ENCODE peak calls at places on chromosomes 7 and 10, in nine cellular contexts. Z, B, P, V, S, M, C, Q and T are unnamed samples.

GRCh38 chr10:86151613-86152012 is 215.0 kb downstream of the GRID1 start:
- DNase-seq in C (no peak), V (no peak), Q (no peak), P (no peak), B (no peak), M (no peak), Z (no peak), S (no peak), T (no peak)

GRCh38 chr10:93221171-93221496 is 147.4 kb downstream of the CYP26A1 start:
- DNase-seq in M (no peak), Q (no peak), P (no peak), V (no peak), Z (no peak), B (no peak), S (no peak), C (no peak), T (no peak)

GRCh38 chr10:43867667-43868361 is 219.1 kb upstream of the ZNF32 start:
- DNase-seq in C (peak), M (peak), V (no peak), Z (no peak), B (no peak), S (peak), Q (no peak), P (no peak), T (no peak)

GRCh38 chr7:97218767-97219166 is 101.3 kb downstream of the SDHAF3 start:
- DNase-seq in M (no peak), P (no peak), B (no peak), S (no peak), Q (no peak), C (no peak), V (no peak), Z (no peak), T (no peak)

GRCh38 chr7:137933270-137934017 is 68.4 kb downstream of the CREB3L2 start:
- DNase-seq in V (no peak), P (no peak), M (peak), Z (no peak), S (no peak), B (no peak), Q (no peak), C (peak), T (no peak)

GRCh38 chr7:117114272-117114671 is 161.0 kb downstream of the ST7 start:
- DNase-seq in Z (no peak), S (no peak), V (no peak), C (no peak), P (no peak), Q (no peak), M (no peak), B (no peak), T (no peak)

GRCh38 chr10:3687510-3688081 is 97.4 kb downstream of the KLF6 start:
- DNase-seq in V (no peak), B (no peak), S (no peak), M (no peak), P (no peak), C (no peak), Q (no peak), Z (no peak), T (no peak)

GRCh38 chr10:111999205-111999914 is 184.2 kb downstream of the GPAM start:
- DNase-seq in C (no peak), P (no peak), Q (no peak), B (no peak), Z (no peak), V (no peak), S (no peak), M (no peak), T (no peak)

GRCh38 chr7:831596-832291 is 532 bp upstream of the SUN1 start:
- DNase-seq in B (no peak), Q (no peak), Z (peak), M (peak), S (peak), C (peak), P (no peak), V (no peak), T (peak)

GRCh38 chr10:42969909-42970308 is 107.0 kb upstream of the RET start:
- DNase-seq in C (no peak), Z (no peak), Q (no peak), V (no peak), S (no peak), B (no peak), P (no peak), M (no peak), T (no peak)

GRCh38 chr10:77513220-77513619 is 124.4 kb downstream of the KCNMA1 start:
- DNase-seq in S (no peak), Z (no peak), Q (no peak), C (no peak), M (no peak), V (no peak), B (no peak), P (no peak), T (no peak)

GRCh38 chr10:45380903-45381610 is 7.0 kb downstream of the ALOX5 start:
- DNase-seq in S (no peak), Z (no peak), M (no peak), B (no peak), C (no peak), V (no peak), P (no peak), Q (no peak), T (no peak)

GRCh38 chr7:16627236-16627635 is 18.3 kb downstream of the ANKMY2 start:
- DNase-seq in C (peak), V (no peak), P (no peak), Q (no peak), S (no peak), Z (no peak), M (no peak), B (no peak), T (no peak)

GRCh38 chr10:11610855-11611247 is 599 bp downstream of the USP6NL start:
- DNase-seq in P (no peak), C (peak), Q (no peak), Z (peak), S (peak), V (peak), B (peak), M (peak), T (no peak)

GRCh38 chr7:117192108-117192507 is 130.8 kb downstream of the WNT2 start:
- DNase-seq in V (no peak), B (no peak), P (no peak), Q (no peak), S (no peak), C (no peak), M (no peak), Z (no peak), T (no peak)

GRCh38 chr7:22864855-22865606 is 42.4 kb upstream of the TOMM7 start:
- DNase-seq in M (no peak), Z (no peak), B (no peak), V (no peak), S (no peak), C (peak), Q (no peak), P (no peak), T (no peak)

GRCh38 chr7:18520450-18521235 is 25.1 kb downstream of the HDAC9 start:
- DNase-seq in Q (peak), B (no peak), Z (no peak), C (peak), P (no peak), V (no peak), S (no peak), M (peak), T (no peak)

GRCh38 chr7:23022258-23022745 is 8.4 kb upstream of the HYCC1 start:
- DNase-seq in V (no peak), C (peak), S (peak), Z (no peak), M (peak), B (no peak), P (no peak), Q (no peak), T (no peak)

GRCh38 chr7:30164567-30164966 is 29.8 kb downstream of the MTURN start:
- DNase-seq in Z (no peak), P (no peak), Q (peak), S (peak), V (no peak), C (peak), B (no peak), M (peak), T (peak)

GRCh38 chr10:96401036-96401435 is 42.2 kb upstream of the OPALIN start:
- DNase-seq in B (no peak), Z (no peak), V (no peak), Q (no peak), C (no peak), M (no peak), S (no peak), P (no peak), T (no peak)

GRCh38 chr7:74032624-74033371 is 4.8 kb downstream of the ELN start:
- DNase-seq in V (no peak), S (no peak), Q (no peak), B (no peak), M (no peak), C (peak), P (no peak), Z (no peak), T (no peak)

GRCh38 chr7:85103352-85103751 is 83.5 kb downstream of the SEMA3D start:
- DNase-seq in S (no peak), V (peak), Q (no peak), B (no peak), C (peak), Z (no peak), M (no peak), P (no peak), T (peak)

GRCh38 chr7:13034693-13035092 is 347.3 kb downstream of the ARL4A start:
- DNase-seq in S (no peak), V (no peak), M (no peak), B (no peak), C (no peak), Z (no peak), P (no peak), Q (no peak), T (no peak)

GRCh38 chr7:11716185-11716584 is 115.8 kb downstream of the THSD7A start:
- DNase-seq in V (no peak), C (peak), B (no peak), S (no peak), M (peak), Q (no peak), Z (no peak), P (no peak), T (peak)

GRCh38 chr10:73648975-73649829 is 6.6 kb downstream of the SYNPO2L start:
- DNase-seq in P (no peak), B (no peak), V (no peak), Q (no peak), S (peak), M (peak), Z (no peak), C (peak), T (no peak)

GRCh38 chr7:155463114-155463811 is 5.3 kb downstream of the EN2 start:
- DNase-seq in C (no peak), P (no peak), B (no peak), Q (no peak), S (no peak), Z (no peak), M (no peak), V (no peak), T (no peak)

GRCh38 chr10:8405551-8405950 is 351.1 kb downstream of the GATA3 start:
- DNase-seq in M (no peak), C (peak), Q (no peak), P (no peak), V (no peak), S (no peak), Z (no peak), B (no peak), T (no peak)

GRCh38 chr7:80614911-80615310 is 23.5 kb upstream of the CD36 start:
- DNase-seq in Z (no peak), V (no peak), S (no peak), P (no peak), C (peak), Q (no peak), M (peak), B (no peak), T (peak)

GRCh38 chr7:140478361-140479061 is 794 bp downstream of the MKRN1 start:
- DNase-seq in C (peak), P (peak), M (peak), S (peak), V (peak), Q (peak), B (peak), Z (peak), T (peak)

GRCh38 chr7:37516610-37517108 is 68.0 kb upstream of the ELMO1 start:
- DNase-seq in P (no peak), C (no peak), B (no peak), S (no peak), Z (no peak), M (no peak), Q (no peak), V (no peak), T (no peak)

GRCh38 chr7:111083423-111083822 is 7.5 kb upstream of the LRRN3 start:
- DNase-seq in Q (peak), S (no peak), P (peak), Z (peak), C (no peak), V (no peak), B (no peak), M (peak), T (no peak)

GRCh38 chr10:125005312-125006187 is 63.6 kb downstream of the ZRANB1 start:
- DNase-seq in S (no peak), C (no peak), B (no peak), Q (no peak), Z (peak), M (no peak), V (peak), P (no peak), T (no peak)

GRCh38 chr10:130491698-130492050 is 355.5 kb downstream of the GLRX3 start:
- DNase-seq in C (no peak), V (no peak), Q (no peak), Z (no peak), P (no peak), S (no peak), M (no peak), B (no peak), T (no peak)

GRCh38 chr7:91164948-91165845 is 99.0 kb upstream of the FZD1 start:
- DNase-seq in M (peak), P (no peak), Z (no peak), C (peak), S (peak), B (no peak), Q (no peak), V (no peak), T (no peak)

GRCh38 chr10:71112138-71112785 is 100.1 kb upstream of the UNC5B start:
- DNase-seq in Z (no peak), Q (no peak), V (no peak), B (no peak), C (no peak), S (no peak), P (no peak), M (no peak), T (no peak)